ENCODE peak calls at places on chromosomes 16 and 17, in five cellular contexts. V, Y, M, Q and K are unnamed samples.

GRCh38 chr16:7746971-7747370 is 414.3 kb downstream of the RBFOX1 start:
- DNase-seq in M (no peak), Y (no peak), V (no peak), Q (no peak), K (no peak)

GRCh38 chr17:14311979-14312378 is 11.1 kb downstream of the HS3ST3B1 start:
- DNase-seq in Q (no peak), Y (no peak), V (no peak), M (no peak), K (peak; percentile 15)

GRCh38 chr16:19785512-19786130 is 67.5 kb downstream of the IQCK start:
- DNase-seq in M (no peak), V (no peak), Q (no peak), Y (no peak), K (peak; percentile 21)

GRCh38 chr16:83937922-83938875 is 14.8 kb upstream of the OSGIN1 start:
- DNase-seq in Q (no peak), M (no peak), V (no peak), Y (no peak), K (no peak)

GRCh38 chr17:78665952-78666920 is 89.0 kb upstream of the DNAH17 start:
- DNase-seq in V (no peak), Y (no peak), Q (peak; percentile 70), M (peak; percentile 67), K (no peak)

GRCh38 chr16:88385831-88386815 is 3.4 kb downstream of the ZNF469 start:
- DNase-seq in Y (no peak), Q (no peak), M (no peak), V (no peak), K (no peak)

GRCh38 chr16:67188798-67189197 is 1.1 kb downstream of the EXOC3L1 start:
- DNase-seq in Y (no peak), Q (no peak), M (no peak), V (no peak), K (no peak)

GRCh38 chr17:78325076-78325712 is 34.7 kb downstream of the SOCS3 start:
- DNase-seq in V (no peak), Q (peak; percentile 91), Y (peak; percentile 62), M (peak; percentile 74), K (no peak)

GRCh38 chr16:84922351-84923135 is 88.8 kb downstream of the ZDHHC7 start:
- DNase-seq in M (peak; percentile 88), V (no peak), Q (no peak), Y (peak; percentile 76), K (no peak)

GRCh38 chr16:73036074-73036826 is 11.7 kb downstream of the ZFHX3 start:
- DNase-seq in M (no peak), V (no peak), Q (no peak), Y (no peak), K (no peak)

GRCh38 chr17:30858556-30859250 is 26.9 kb downstream of the ATAD5 start:
- DNase-seq in V (no peak), Y (no peak), Q (no peak), M (no peak), K (no peak)

GRCh38 chr17:1942666-1943431 is 82.3 kb downstream of the RTN4RL1 start:
- DNase-seq in V (no peak), Q (no peak), M (no peak), Y (no peak), K (no peak)

GRCh38 chr16:57886427-57886826 is 84.1 kb upstream of the KIFC3 start:
- DNase-seq in V (no peak), Y (no peak), Q (no peak), M (no peak), K (no peak)

GRCh38 chr17:56222255-56222654 is 69.0 kb downstream of the ANKFN1 start:
- DNase-seq in V (no peak), Q (no peak), Y (no peak), M (no peak), K (no peak)

GRCh38 chr16:1839554-1839953 is 12.5 kb downstream of the FAHD1 start:
- DNase-seq in M (no peak), Y (peak; percentile 54), Q (no peak), V (no peak), K (peak; percentile 63)

GRCh38 chr16:84308120-84308519 is 13.4 kb downstream of the WFDC1 start:
- DNase-seq in Q (peak; percentile 87), M (peak; percentile 34), V (peak; percentile 64), Y (peak; percentile 51), K (no peak)

GRCh38 chr17:76688165-76688622 is 22.6 kb downstream of the MXRA7 start:
- DNase-seq in Y (no peak), Q (no peak), V (no peak), M (no peak), K (no peak)

GRCh38 chr17:337866-338265 is 14.7 kb downstream of the RPH3AL start:
- DNase-seq in V (no peak), Q (no peak), Y (no peak), M (no peak), K (no peak)

GRCh38 chr16:48076455-48077012 is 79.3 kb downstream of the ABCC12 start:
- DNase-seq in V (no peak), M (no peak), Y (peak; percentile 25), Q (no peak), K (no peak)

GRCh38 chr16:12706628-12707027 is 97.1 kb downstream of the CPPED1 start:
- DNase-seq in Y (no peak), Q (no peak), V (no peak), M (no peak), K (no peak)

GRCh38 chr17:8825802-8826201 is 26.6 kb upstream of the MFSD6L start:
- DNase-seq in V (no peak), Q (no peak), M (no peak), Y (no peak), K (peak; percentile 32)

GRCh38 chr17:19867094-19867653 is 562 bp downstream of the ULK2 start:
- DNase-seq in M (peak; percentile 66), Y (peak; percentile 62), Q (peak; percentile 82), V (peak; percentile 72), K (peak; percentile 88)

GRCh38 chr17:19270951-19271611 is 33.9 kb downstream of the EPN2 start:
- DNase-seq in V (no peak), Q (no peak), Y (no peak), M (peak; percentile 54), K (no peak)

GRCh38 chr17:1182831-1183578 is 3.2 kb upstream of the ABR start:
- DNase-seq in Q (no peak), M (no peak), V (no peak), Y (no peak), K (no peak)

DNA sequence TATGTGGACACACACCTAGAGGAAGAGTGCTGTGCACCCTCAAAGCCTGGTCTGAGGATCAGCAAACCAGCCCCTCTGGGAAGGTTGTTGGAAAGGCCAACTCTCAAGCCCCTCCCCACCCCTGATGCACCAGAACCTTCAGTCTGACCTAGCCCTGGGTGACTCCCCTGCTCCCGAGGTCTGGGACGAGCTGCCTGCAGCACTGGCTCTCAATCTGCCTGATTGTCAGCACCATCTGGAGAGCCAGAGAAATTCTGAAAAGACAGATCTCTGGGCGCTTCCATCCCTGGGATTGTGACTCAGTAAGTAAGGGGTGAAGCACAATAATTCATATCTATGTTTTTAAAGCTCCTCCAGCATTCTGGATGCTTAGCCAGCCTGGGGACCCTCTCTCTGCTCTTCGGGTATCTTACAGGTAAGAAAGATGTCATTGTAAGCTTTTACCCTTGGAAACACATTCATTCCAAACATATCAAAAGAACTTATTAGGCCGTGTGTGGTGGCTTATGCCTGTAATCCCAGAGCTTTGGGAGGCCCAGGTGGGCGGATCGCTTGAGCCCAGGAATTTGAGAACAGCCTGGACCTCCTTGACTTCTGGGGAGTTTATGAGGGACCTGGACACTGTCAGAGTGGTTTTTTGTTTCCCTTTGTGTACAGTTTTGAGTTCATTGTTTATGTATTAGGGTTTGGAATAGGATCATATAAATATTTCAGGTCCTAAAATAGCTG is 147.5 kb downstream of the KCNJ12 start:
- DNase-seq in V (no peak), Y (no peak), Q (peak; percentile 62), M (no peak), K (peak; percentile 59)
- TF ChIP-seq CTCF in V (no peak), Y (no peak), Q (no peak), M (no peak), K (no peak)

DNA sequence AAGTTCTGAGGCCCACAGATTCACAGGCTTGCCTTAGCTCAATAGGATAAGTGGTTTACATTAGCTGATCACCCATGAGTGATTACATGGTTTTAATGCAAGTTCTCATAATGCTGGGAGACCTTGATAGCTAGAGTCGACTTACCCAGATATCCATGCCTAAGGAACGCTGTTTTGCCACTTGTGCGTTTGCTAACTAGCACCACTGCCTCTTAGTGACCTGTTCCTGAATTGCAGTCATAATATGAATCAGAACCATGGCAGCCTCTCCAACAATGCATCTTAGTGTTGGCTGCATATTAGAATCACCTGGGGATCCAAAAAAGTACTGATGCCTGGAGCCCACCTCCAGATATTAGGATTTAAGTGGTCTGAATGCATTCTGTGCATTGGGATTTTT is 251.1 kb upstream of the CDH5 start:
- DNase-seq in Q (no peak), V (no peak), M (no peak), Y (no peak), K (no peak)
- TF ChIP-seq CTCF in Q (no peak), V (no peak), M (no peak), Y (no peak), K (no peak)

DNA sequence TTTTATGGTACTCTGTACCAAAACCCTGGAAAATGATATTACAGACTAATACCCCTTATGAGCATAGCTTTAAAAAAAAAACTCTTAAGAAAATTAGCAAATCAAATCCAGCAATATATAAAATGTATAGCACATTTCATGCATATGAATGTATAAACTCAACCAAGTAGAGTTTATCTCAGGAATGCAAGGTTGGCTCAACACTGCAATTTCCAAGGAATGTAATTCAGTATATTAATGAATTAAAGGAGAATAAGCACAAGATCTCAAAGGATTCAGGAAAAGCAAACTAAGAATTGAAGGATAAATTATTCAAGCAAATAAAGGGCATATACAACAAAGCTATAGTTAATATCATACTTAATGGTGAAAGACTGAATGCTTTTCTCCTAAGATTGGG is 61.9 kb upstream of the RPL38 start:
- DNase-seq in V (no peak), M (no peak), Q (no peak), Y (no peak), K (no peak)
- TF ChIP-seq CTCF in V (no peak), M (no peak), Q (no peak), Y (no peak), K (no peak)

GRCh38 chr17:38740016-38740415 is 8.1 kb downstream of the PCGF2 start:
- DNase-seq in Q (no peak), M (no peak), Y (no peak), V (no peak), K (no peak)
- TF ChIP-seq CTCF in Q (no peak), M (no peak), Y (no peak), V (no peak), K (no peak)

GRCh38 chr17:50944054-50944901 is 78.1 kb upstream of the TOB1 start:
- DNase-seq in Q (peak; percentile 78), Y (peak; percentile 29), M (peak; percentile 89), V (peak; percentile 95), K (no peak)
- TF ChIP-seq CTCF in Q (no peak), Y (no peak), M (no peak), V (no peak), K (no peak)

GRCh38 chr16:30882429-30883310 is 11.2 kb downstream of the BCL7C start:
- DNase-seq in Y (no peak), V (no peak), M (no peak), Q (no peak), K (no peak)
- TF ChIP-seq CTCF in Y (no peak), V (no peak), M (no peak), Q (no peak), K (no peak)